ENCODE peak calls at places on chromosomes 2 and 18, in seven cellular contexts. E is CD8-positive, alpha-beta T cell; Q is stimulated activated CD4-positive, alpha-beta T cell treated with anti-CD3 and anti-CD28 coated beads, Interleukin-2, amount 100 ng/mL, for 48 hours; P is psoas muscle; J is prostate gland; F is hippocampal formation; G is fibroblast of the conjunctiva. K is an unnamed sample.

GRCh38 chr2:120302301-120302700 is 43.6 kb upstream of the INHBB start:
- DNase-seq in J (no peak), G (no peak), Q (no peak), P (no peak), E (no peak), F (no peak), K (no peak)

GRCh38 chr2:203982276-203982675 is 45.7 kb downstream of the ICOS start:
- DNase-seq in J (no peak), Q (no peak), G (no peak), P (no peak), E (no peak), F (no peak), K (no peak)

GRCh38 chr2:239908308-239908707 is 116.8 kb downstream of the NDUFA10 start:
- DNase-seq in G (no peak), Q (no peak), P (no peak), F (no peak), J (no peak), E (no peak), K (no peak)

GRCh38 chr2:58221909-58222308 is 19.2 kb downstream of the FANCL start:
- DNase-seq in P (no peak), E (no peak), G (no peak), J (no peak), F (no peak), Q (no peak), K (no peak)

GRCh38 chr2:184597996-184598312 is 375 bp upstream of the ZNF804A start:
- DNase-seq in P (peak; percentile 13), Q (no peak), J (no peak), E (no peak), G (no peak), F (no peak), K (no peak)

GRCh38 chr2:44152865-44153264 is 15.8 kb upstream of the PPM1B start:
- DNase-seq in Q (no peak), J (no peak), P (no peak), G (no peak), E (no peak), F (no peak), K (no peak)

GRCh38 chr2:81097361-81097760 is 792.8 kb upstream of the LRRTM1 start:
- DNase-seq in F (no peak), E (no peak), P (no peak), J (no peak), G (no peak), Q (no peak), K (no peak)

GRCh38 chr2:133241231-133241575 is 327.1 kb downstream of the NCKAP5 start:
- DNase-seq in Q (no peak), F (no peak), G (peak; percentile 33), E (no peak), P (no peak), J (no peak), K (no peak)

GRCh38 chr2:168289880-168290279 is 42.5 kb upstream of the STK39 start:
- DNase-seq in E (no peak), Q (no peak), P (no peak), J (no peak), G (no peak), F (no peak), K (no peak)

GRCh38 chr2:2719015-2719414 is 387.9 kb upstream of the MYT1L start:
- DNase-seq in Q (no peak), F (no peak), G (no peak), P (no peak), E (no peak), J (no peak), K (no peak)

GRCh38 chr18:13471495-13471845 is 252.9 kb downstream of the LDLRAD4 start:
- DNase-seq in E (no peak), J (no peak), P (no peak), F (no peak), G (no peak), Q (no peak), K (no peak)

GRCh38 chr18:52907522-52907921 is 567.5 kb downstream of the DCC start:
- DNase-seq in G (no peak), J (no peak), E (no peak), P (no peak), Q (no peak), F (no peak), K (no peak)

GRCh38 chr2:157331696-157332095 is 6.1 kb upstream of the ERMN start:
- DNase-seq in F (no peak), Q (no peak), G (no peak), P (no peak), J (no peak), E (no peak), K (no peak)

GRCh38 chr2:68466361-68466777 is 725 bp downstream of the FBXO48 start:
- DNase-seq in Q (peak; percentile 49), G (peak; percentile 20), F (no peak), J (peak; percentile 10), P (no peak), E (peak; percentile 44), K (no peak)

GRCh38 chr2:236939751-236940229 is 145.9 kb upstream of the COPS8 start:
- DNase-seq in F (no peak), J (no peak), Q (no peak), G (no peak), E (no peak), P (no peak), K (no peak)

GRCh38 chr2:181937473-181937872 is 45.9 kb downstream of the ITPRID2 start:
- DNase-seq in P (no peak), Q (no peak), G (peak; percentile 0), J (no peak), F (peak; percentile 17), E (no peak), K (no peak)

GRCh38 chr2:219459460-219460311 is 25.0 kb downstream of the SPEG start:
- DNase-seq in F (no peak), J (peak; percentile 31), P (peak; percentile 69), Q (peak; percentile 44), E (peak; percentile 29), G (no peak), K (peak; percentile 40)

GRCh38 chr18:61765097-61765496 is 127.7 kb downstream of the RNF152 start:
- DNase-seq in E (no peak), P (no peak), G (no peak), J (no peak), F (no peak), Q (no peak), K (no peak)

GRCh38 chr18:75785175-75785574 is 357.7 kb upstream of the SMIM21 start:
- DNase-seq in Q (no peak), J (no peak), G (no peak), E (no peak), P (no peak), F (no peak), K (no peak)

GRCh38 chr18:36028859-36029258 is 38.5 kb downstream of the RPRD1A start:
- DNase-seq in F (no peak), J (no peak), G (no peak), P (no peak), Q (no peak), E (no peak), K (no peak)

GRCh38 chr2:183057333-183057985 is 19.2 kb upstream of the NCKAP1 start:
- DNase-seq in P (no peak), J (no peak), G (no peak), F (peak; percentile 46), Q (no peak), E (no peak), K (no peak)

GRCh38 chr18:9694952-9695495 is 13.1 kb upstream of the RAB31 start:
- DNase-seq in J (no peak), F (no peak), P (no peak), E (no peak), G (no peak), Q (no peak), K (no peak)

GRCh38 chr2:158205215-158205614 is 103.5 kb downstream of the UPP2 start:
- DNase-seq in G (no peak), Q (no peak), J (no peak), E (no peak), P (no peak), F (no peak), K (no peak)

GRCh38 chr2:142037051-142037450 is 93.8 kb downstream of the LRP1B start:
- DNase-seq in J (no peak), F (no peak), G (no peak), Q (no peak), E (no peak), P (no peak), K (no peak)

GRCh38 chr2:180980943-180981898 is 816 bp downstream of the UBE2E3 start:
- DNase-seq in J (peak; percentile 15), G (no peak), F (peak; percentile 62), P (peak; percentile 29), Q (peak; percentile 7), E (peak; percentile 6), K (no peak)

GRCh38 chr2:168559187-168559586 is 103.1 kb downstream of the CERS6 start:
- DNase-seq in Q (no peak), E (no peak), J (no peak), F (no peak), P (no peak), G (no peak), K (no peak)

GRCh38 chr18:79857082-79857661 is 59.4 kb downstream of the KCNG2 start:
- DNase-seq in P (no peak), Q (no peak), E (no peak), J (no peak), G (peak; percentile 14), F (no peak), K (no peak)

GRCh38 chr2:235493402-235493774 is 455 bp upstream of the AGAP1 start:
- DNase-seq in P (no peak), J (no peak), Q (no peak), E (no peak), G (no peak), F (no peak), K (no peak)

GRCh38 chr2:190635781-190636180 is 13.1 kb upstream of the NAB1 start:
- DNase-seq in J (no peak), Q (no peak), E (no peak), G (no peak), P (no peak), F (no peak), K (no peak)

GRCh38 chr2:164764474-164764873 is 77.1 kb downstream of the COBLL1 start:
- DNase-seq in E (no peak), G (no peak), F (no peak), P (no peak), J (no peak), Q (no peak), K (no peak)

GRCh38 chr18:45175505-45175904 is 439.8 kb upstream of the SLC14A2 start:
- DNase-seq in Q (no peak), J (no peak), P (no peak), E (no peak), F (no peak), G (no peak), K (no peak)

GRCh38 chr18:43563780-43564179 is 286.5 kb upstream of the SYT4 start:
- DNase-seq in F (no peak), J (no peak), P (no peak), G (peak; percentile 48), Q (no peak), E (no peak), K (no peak)

GRCh38 chr2:162029287-162029901 is 44.6 kb downstream of the DPP4 start:
- DNase-seq in E (no peak), Q (no peak), G (peak; percentile 48), J (no peak), F (no peak), P (peak; percentile 42), K (no peak)

GRCh38 chr2:28855193-28855592 is 14.9 kb downstream of the TRMT61B start:
- DNase-seq in F (no peak), E (no peak), G (no peak), P (no peak), J (no peak), Q (no peak), K (no peak)

GRCh38 chr2:190579945-190580866 is 45.7 kb upstream of the NEMP2 start:
- DNase-seq in F (no peak), G (no peak), P (no peak), Q (no peak), J (no peak), E (no peak), K (no peak)

GRCh38 chr18:76442413-76443171 is 52.5 kb downstream of the ZNF516 start:
- DNase-seq in E (no peak), F (no peak), J (no peak), G (no peak), Q (no peak), P (no peak), K (no peak)

GRCh38 chr2:174682578-174683391 is 81.5 kb downstream of the CHRNA1 start:
- DNase-seq in G (no peak), E (peak; percentile 46), Q (peak; percentile 49), F (peak; percentile 36), J (peak; percentile 51), P (peak; percentile 75), K (peak; percentile 60)

GRCh38 chr2:205169453-205169852 is 512.8 kb upstream of the NRP2 start:
- DNase-seq in G (no peak), F (no peak), J (no peak), E (no peak), P (no peak), Q (no peak), K (no peak)